ENCODE peak calls at places on chromosomes 7 and 10, in eight cellular contexts. L, Z, W, J, P, A, B and M are unnamed samples.

GRCh38 chr7:100189061-100189460 is 11.3 kb downstream of the STAG3 start:
- DNase-seq in J (no peak), P (no peak), W (no peak), Z (no peak), A (no peak), L (no peak), B (no peak), M (no peak)

GRCh38 chr10:43234471-43235041 is 32.3 kb downstream of the RASGEF1A start:
- DNase-seq in B (no peak), J (no peak), A (no peak), L (no peak), Z (no peak), P (no peak), W (no peak), M (no peak)

GRCh38 chr10:67452892-67453291 is 243.1 kb downstream of the CTNNA3 start:
- DNase-seq in J (no peak), P (no peak), B (no peak), L (no peak), W (no peak), Z (no peak), A (no peak), M (no peak)

GRCh38 chr10:117653170-117653515 is 110.6 kb downstream of the EMX2 start:
- DNase-seq in P (no peak), B (no peak), L (peak), A (peak), W (no peak), Z (no peak), J (peak), M (peak)

GRCh38 chr7:148983220-148984146 is 44.8 kb downstream of the PDIA4 start:
- DNase-seq in B (peak), W (peak), J (peak), P (peak), L (peak), A (peak), Z (no peak), M (peak)

GRCh38 chr7:101542527-101543241 is 86.4 kb downstream of the MYL10 start:
- DNase-seq in A (no peak), P (peak), B (peak), L (peak), J (peak), W (peak), Z (no peak), M (peak)

GRCh38 chr10:11024596-11024995 is 6.9 kb downstream of the CELF2 start:
- DNase-seq in B (no peak), W (no peak), L (no peak), J (no peak), Z (no peak), A (no peak), P (no peak), M (no peak)

GRCh38 chr10:30751678-30752331 is 122.3 kb upstream of the LYZL2 start:
- DNase-seq in P (peak), Z (no peak), J (peak), L (peak), A (peak), B (peak), W (peak), M (peak)

GRCh38 chr10:93383562-93383981 is 98.6 kb downstream of the MYOF start:
- DNase-seq in W (no peak), A (peak), Z (no peak), B (no peak), J (no peak), L (peak), P (no peak), M (peak)

GRCh38 chr7:36970551-36971514 is 246.5 kb upstream of the AOAH start:
- DNase-seq in L (no peak), A (no peak), B (no peak), P (no peak), W (no peak), J (no peak), Z (no peak), M (no peak)

GRCh38 chr10:43201545-43202131 is 63.4 kb downstream of the CSGALNACT2 start:
- DNase-seq in B (peak), J (no peak), A (no peak), W (no peak), L (no peak), P (no peak), Z (no peak), M (no peak)

GRCh38 chr10:63670291-63670898 is 149.2 kb downstream of the REEP3 start:
- DNase-seq in A (no peak), B (no peak), W (no peak), Z (no peak), L (no peak), P (no peak), J (no peak), M (no peak)

GRCh38 chr7:16431646-16432424 is 10.5 kb upstream of the CRPPA start:
- DNase-seq in J (no peak), B (peak), Z (no peak), A (peak), W (no peak), L (peak), P (no peak), M (no peak)

GRCh38 chr7:106064836-106065559 is 47.1 kb downstream of the SYPL1 start:
- DNase-seq in A (peak), B (peak), W (no peak), L (peak), Z (no peak), P (no peak), J (no peak), M (peak)

GRCh38 chr7:128937647-128938523 is at the start of gene IRF5:
- DNase-seq in B (peak), L (peak), J (no peak), W (no peak), Z (no peak), A (peak), P (no peak), M (no peak)

GRCh38 chr7:51647931-51648351 is 331.3 kb upstream of the COBL start:
- DNase-seq in L (peak), P (no peak), A (no peak), W (no peak), B (peak), Z (no peak), J (no peak), M (no peak)

GRCh38 chr7:65250697-65251395 is 122.8 kb upstream of the ZNF92 start:
- DNase-seq in Z (no peak), W (no peak), L (no peak), B (no peak), A (no peak), P (no peak), J (no peak), M (no peak)

GRCh38 chr7:90320801-90321494 is at the start of gene FAM237B:
- DNase-seq in A (no peak), P (no peak), W (no peak), J (no peak), B (no peak), L (peak), Z (no peak), M (no peak)

GRCh38 chr7:152881893-152882292 is 122.3 kb downstream of the ACTR3B start:
- DNase-seq in A (no peak), Z (no peak), J (no peak), L (no peak), B (peak), P (no peak), W (no peak), M (no peak)

GRCh38 chr7:78218051-78218450 is 419.5 kb downstream of the PHTF2 start:
- DNase-seq in Z (no peak), B (no peak), W (no peak), A (no peak), L (no peak), P (no peak), J (no peak), M (no peak)

GRCh38 chr10:24784061-24784460 is 60.4 kb upstream of the ARHGAP21 start:
- DNase-seq in W (no peak), B (no peak), A (no peak), Z (no peak), J (no peak), L (no peak), P (no peak), M (no peak)

GRCh38 chr7:8176370-8177081 is 85.4 kb downstream of the ICA1 start:
- DNase-seq in A (no peak), J (no peak), L (no peak), P (peak), B (no peak), W (peak), Z (no peak), M (no peak)

GRCh38 chr7:157926107-157926506 is 589.3 kb downstream of the DNAJB6 start:
- DNase-seq in A (no peak), B (no peak), J (no peak), P (no peak), W (no peak), L (no peak), Z (no peak), M (no peak)

GRCh38 chr7:27148776-27149641 is 1.4 kb upstream of the HOXA6 start:
- DNase-seq in L (no peak), W (no peak), Z (no peak), A (no peak), B (no peak), P (no peak), J (no peak), M (no peak)

GRCh38 chr10:47378606-47379444 is 5.3 kb downstream of the ZNF488 start:
- DNase-seq in L (no peak), W (no peak), A (no peak), B (no peak), P (no peak), J (no peak), Z (no peak), M (no peak)

GRCh38 chr10:70481105-70481504 is 2.5 kb downstream of the PALD1 start:
- DNase-seq in J (no peak), Z (no peak), W (no peak), A (no peak), B (no peak), P (no peak), L (no peak), M (no peak)